ENCODE peak calls at places on chromosomes 16 and 17, in nine cellular contexts. M, T, L, G, K, X, D, J and N are unnamed samples.
A peak's percentile ranks its signal among the peaks of the same experiment; 100 is the strongest.

GRCh38 chr17:36977066-36977465 is 28.3 kb downstream of the AATF start:
- DNase-seq in M (no peak), T (no peak), L (no peak), G (no peak), K (no peak), X (no peak), D (no peak), J (no peak), N (no peak)

GRCh38 chr17:9259419-9259818 is 238.1 kb downstream of the NTN1 start:
- DNase-seq in M (no peak), T (no peak), L (peak; percentile 43), G (no peak), K (no peak), X (no peak), D (no peak), J (peak; percentile 39), N (no peak)

GRCh38 chr16:1225051-1225451 is at the start of gene TPSG1:
- DNase-seq in M (no peak), T (no peak), L (no peak), G (no peak), K (no peak), X (no peak), D (no peak), J (no peak), N (no peak)

GRCh38 chr17:20968913-20969616 is 73.7 kb downstream of the USP22 start:
- DNase-seq in M (no peak), T (no peak), L (no peak), G (no peak), K (no peak), X (no peak), D (no peak), J (no peak), N (no peak)

GRCh38 chr17:1414001-1414574 is 14.1 kb upstream of the YWHAE start:
- DNase-seq in M (no peak), T (no peak), L (no peak), G (no peak), K (no peak), X (no peak), D (no peak), J (no peak), N (no peak)

GRCh38 chr17:46078675-46079074 is 79.6 kb downstream of the STH start:
- DNase-seq in M (no peak), T (no peak), L (peak; percentile 42), G (no peak), K (no peak), X (no peak), D (no peak), J (no peak), N (no peak)

GRCh38 chr16:80739523-80739922 is 64.9 kb downstream of the CDYL2 start:
- DNase-seq in M (no peak), T (no peak), L (no peak), G (no peak), K (peak; percentile 66), X (no peak), D (no peak), J (no peak), N (no peak)

GRCh38 chr16:51328708-51329107 is 177.6 kb upstream of the SALL1 start:
- DNase-seq in M (no peak), T (no peak), L (peak; percentile 13), G (peak; percentile 14), K (no peak), X (no peak), D (no peak), J (no peak), N (no peak)

GRCh38 chr17:49343273-49343672 is 18.8 kb downstream of the ZNF652 start:
- DNase-seq in M (peak; percentile 22), T (peak; percentile 32), L (no peak), G (no peak), K (no peak), X (no peak), D (no peak), J (no peak), N (no peak)

GRCh38 chr17:19897108-19897854 is 29.5 kb upstream of the ULK2 start:
- DNase-seq in M (no peak), T (no peak), L (no peak), G (peak; percentile 38), K (no peak), X (no peak), D (no peak), J (peak; percentile 65), N (no peak)

GRCh38 chr16:1331712-1332617 is 1.5 kb upstream of the BAIAP3 start:
- DNase-seq in M (peak; percentile 31), T (peak; percentile 83), L (no peak), G (peak; percentile 32), K (peak; percentile 38), X (peak; percentile 75), D (peak; percentile 24), J (peak; percentile 68), N (peak; percentile 33)

GRCh38 chr17:48483471-48484131 is 47.2 kb downstream of the HOXB1 start:
- DNase-seq in M (no peak), T (peak; percentile 37), L (no peak), G (peak; percentile 96), K (no peak), X (peak; percentile 54), D (peak; percentile 43), J (peak; percentile 43), N (peak; percentile 95)

GRCh38 chr16:23374721-23375120 is 72.6 kb downstream of the SCNN1B start:
- DNase-seq in M (no peak), T (no peak), L (no peak), G (no peak), K (no peak), X (no peak), D (no peak), J (peak; percentile 64), N (no peak)

GRCh38 chr17:2692781-2693135 is 18.8 kb downstream of the CLUH start:
- DNase-seq in M (no peak), T (no peak), L (no peak), G (no peak), K (no peak), X (no peak), D (no peak), J (no peak), N (no peak)

GRCh38 chr16:68015681-68016080 is at the start of gene DPEP2NB:
- DNase-seq in M (no peak), T (no peak), L (no peak), G (no peak), K (no peak), X (no peak), D (no peak), J (no peak), N (no peak)

GRCh38 chr16:49021136-49021535 is 260.5 kb downstream of the CBLN1 start:
- DNase-seq in M (no peak), T (no peak), L (no peak), G (peak; percentile 47), K (no peak), X (no peak), D (no peak), J (peak; percentile 71), N (no peak)

GRCh38 chr17:59165933-59166342 is 10.4 kb downstream of the PRR11 start:
- DNase-seq in M (no peak), T (peak; percentile 56), L (peak; percentile 78), G (peak; percentile 57), K (no peak), X (peak; percentile 50), D (peak; percentile 94), J (peak; percentile 83), N (peak; percentile 49)

GRCh38 chr16:48498761-48499600 is 111.0 kb downstream of the N4BP1 start:
- DNase-seq in M (no peak), T (no peak), L (no peak), G (peak; percentile 96), K (no peak), X (no peak), D (no peak), J (peak; percentile 18), N (no peak)

GRCh38 chr17:57634713-57635465 is 110.2 kb downstream of the CCDC182 start:
- DNase-seq in M (no peak), T (no peak), L (no peak), G (peak; percentile 39), K (no peak), X (no peak), D (no peak), J (no peak), N (peak; percentile 10)

GRCh38 chr17:82407255-82407654 is 10.9 kb upstream of the HEXD start:
- DNase-seq in M (no peak), T (no peak), L (no peak), G (no peak), K (no peak), X (no peak), D (no peak), J (no peak), N (no peak)

GRCh38 chr17:9928601-9929341 is 23.7 kb upstream of the RCVRN start:
- DNase-seq in M (no peak), T (no peak), L (peak; percentile 79), G (peak; percentile 93), K (no peak), X (no peak), D (peak; percentile 56), J (no peak), N (peak; percentile 66)

GRCh38 chr17:53794875-53795274 is 27.9 kb upstream of the KIF2B start:
- DNase-seq in M (no peak), T (no peak), L (no peak), G (no peak), K (no peak), X (no peak), D (no peak), J (no peak), N (no peak)

GRCh38 chr16:4938683-4939030 is 1.7 kb upstream of the PPL start:
- DNase-seq in M (no peak), T (no peak), L (no peak), G (peak; percentile 49), K (no peak), X (no peak), D (no peak), J (no peak), N (no peak)

GRCh38 chr16:23539984-23540816 is 16.9 kb downstream of the EARS2 start:
- DNase-seq in M (no peak), T (no peak), L (no peak), G (no peak), K (no peak), X (no peak), D (no peak), J (no peak), N (no peak)

GRCh38 chr17:5249615-5250014 is 15.0 kb upstream of the SCIMP start:
- DNase-seq in M (peak; percentile 68), T (peak; percentile 82), L (peak; percentile 74), G (peak; percentile 86), K (peak; percentile 58), X (peak; percentile 71), D (peak; percentile 91), J (peak; percentile 55), N (peak; percentile 72)

GRCh38 chr16:80986557-80986956 is 20.1 kb downstream of the CMC2 start:
- DNase-seq in M (no peak), T (no peak), L (no peak), G (no peak), K (no peak), X (no peak), D (no peak), J (no peak), N (no peak)

GRCh38 chr16:10770907-10771306 is 27.3 kb downstream of the NUBP1 start:
- DNase-seq in M (peak; percentile 51), T (peak; percentile 59), L (no peak), G (peak; percentile 49), K (no peak), X (no peak), D (no peak), J (no peak), N (no peak)

GRCh38 chr17:62398891-62399290 is 18.5 kb downstream of the EFCAB3 start:
- DNase-seq in M (no peak), T (no peak), L (no peak), G (no peak), K (no peak), X (no peak), D (no peak), J (no peak), N (no peak)

GRCh38 chr17:80426671-80427326 is 11.8 kb downstream of the ENDOV start:
- DNase-seq in M (peak; percentile 86), T (peak; percentile 90), L (peak; percentile 85), G (peak; percentile 51), K (peak; percentile 48), X (peak; percentile 88), D (peak; percentile 86), J (peak; percentile 72), N (peak; percentile 29)

GRCh38 chr16:8678068-8678927 is 3.9 kb downstream of the ABAT start:
- DNase-seq in M (no peak), T (no peak), L (no peak), G (no peak), K (no peak), X (no peak), D (no peak), J (no peak), N (no peak)

GRCh38 chr16:15644306-15644961 is 1.5 kb upstream of the MARF1 start:
- DNase-seq in M (no peak), T (no peak), L (no peak), G (no peak), K (no peak), X (no peak), D (peak; percentile 81), J (no peak), N (peak; percentile 62)